ENCODE peak calls at places on chromosomes 7 and 10, in four cellular contexts. A, K, Z and O are unnamed samples.

GRCh38 chr7:7920481-7920880 is 48.1 kb upstream of the GLCCI1 start:
- DNase-seq in A (no peak), K (peak), Z (no peak), O (no peak)

GRCh38 chr7:139734395-139734794 is 43.4 kb downstream of the HIPK2 start:
- DNase-seq in A (no peak), K (no peak), Z (no peak), O (no peak)

GRCh38 chr10:88152720-88153119 is 289.3 kb downstream of the PTEN start:
- DNase-seq in A (no peak), K (peak), Z (no peak), O (peak)

GRCh38 chr10:44334621-44335184 is 50.2 kb downstream of the CXCL12 start:
- DNase-seq in A (no peak), K (no peak), Z (no peak), O (no peak)

GRCh38 chr10:57699944-57700343 is 567.8 kb downstream of the IPMK start:
- DNase-seq in A (no peak), K (no peak), Z (no peak), O (peak)

GRCh38 chr7:1678571-1679325 is 8.7 kb downstream of the ELFN1 start:
- DNase-seq in A (no peak), K (no peak), Z (no peak), O (no peak)

GRCh38 chr7:82018226-82018625 is 248.4 kb upstream of the HGF start:
- DNase-seq in A (no peak), K (no peak), Z (no peak), O (no peak)

GRCh38 chr7:135964254-135964653 is 12.9 kb downstream of the MTPN start:
- DNase-seq in A (no peak), K (no peak), Z (no peak), O (no peak)

GRCh38 chr10:128186959-128187787 is 61.0 kb upstream of the MKI67 start:
- DNase-seq in A (no peak), K (no peak), Z (no peak), O (no peak)

GRCh38 chr7:47047384-47047783 is 534.5 kb downstream of the TNS3 start:
- DNase-seq in A (no peak), K (no peak), Z (no peak), O (no peak)

GRCh38 chr10:43879742-43880141 is 231.1 kb upstream of the ZNF32 start:
- DNase-seq in A (no peak), K (no peak), Z (no peak), O (no peak)

GRCh38 chr10:84352251-84352842 is 24.0 kb downstream of the CCSER2 start:
- DNase-seq in A (peak), K (no peak), Z (peak), O (peak)

GRCh38 chr10:34184901-34185386 is 630.2 kb downstream of the PARD3 start:
- DNase-seq in A (peak), K (no peak), Z (no peak), O (no peak)

GRCh38 chr7:27116019-27116411 is 13.5 kb upstream of the HOXA2 start:
- DNase-seq in A (no peak), K (no peak), Z (no peak), O (no peak)

GRCh38 chr7:867406-868188 is 8.8 kb upstream of the GET4 start:
- DNase-seq in A (no peak), K (no peak), Z (no peak), O (peak)

GRCh38 chr10:102796407-102797176 is 40.6 kb downstream of the CYP17A1 start:
- DNase-seq in A (no peak), K (peak), Z (peak), O (no peak)

GRCh38 chr7:1271046-1271445 is 38.4 kb downstream of the UNCX start:
- DNase-seq in A (no peak), K (no peak), Z (no peak), O (no peak)

GRCh38 chr7:87316846-87317545 is 28.5 kb upstream of the CROT start:
- DNase-seq in A (peak), K (no peak), Z (no peak), O (peak)

GRCh38 chr7:155962191-155962967 is 150.1 kb upstream of the SHH start:
- DNase-seq in A (peak), K (peak), Z (no peak), O (peak)

GRCh38 chr10:70455213-70455630 is 13.7 kb upstream of the NODAL start:
- DNase-seq in A (peak), K (no peak), Z (no peak), O (no peak)

GRCh38 chr7:48251766-48252165 is 80.5 kb downstream of the ABCA13 start:
- DNase-seq in A (no peak), K (peak), Z (no peak), O (no peak)
- TF ChIP-seq KDM1A in A (no peak), K (no peak), Z (no peak), O (no peak)

DNA sequence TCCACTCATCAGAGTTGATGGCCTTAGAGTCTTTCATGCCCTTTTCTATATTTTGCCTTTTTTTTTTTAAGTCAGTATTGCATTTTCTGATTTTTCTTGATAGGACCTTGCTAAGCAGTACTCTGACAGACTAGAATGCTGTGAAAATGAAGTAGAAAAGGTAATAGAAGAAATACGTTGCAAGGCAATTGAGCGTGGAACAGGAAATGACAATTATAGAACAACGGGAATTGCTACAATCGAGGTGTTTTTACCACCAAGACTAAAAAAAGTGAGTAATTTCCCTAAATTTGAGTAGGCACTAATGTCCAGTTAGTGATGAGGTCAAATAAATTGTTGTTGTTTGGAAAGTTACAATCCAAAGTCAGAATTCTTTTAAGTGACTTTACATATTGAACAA is 7.4 kb downstream of the NUB1 start:
- DNase-seq in A (no peak), K (no peak), Z (no peak), O (no peak)
- TF ChIP-seq CHD4 in A (no peak), K (no peak), Z (no peak), O (no peak)

DNA sequence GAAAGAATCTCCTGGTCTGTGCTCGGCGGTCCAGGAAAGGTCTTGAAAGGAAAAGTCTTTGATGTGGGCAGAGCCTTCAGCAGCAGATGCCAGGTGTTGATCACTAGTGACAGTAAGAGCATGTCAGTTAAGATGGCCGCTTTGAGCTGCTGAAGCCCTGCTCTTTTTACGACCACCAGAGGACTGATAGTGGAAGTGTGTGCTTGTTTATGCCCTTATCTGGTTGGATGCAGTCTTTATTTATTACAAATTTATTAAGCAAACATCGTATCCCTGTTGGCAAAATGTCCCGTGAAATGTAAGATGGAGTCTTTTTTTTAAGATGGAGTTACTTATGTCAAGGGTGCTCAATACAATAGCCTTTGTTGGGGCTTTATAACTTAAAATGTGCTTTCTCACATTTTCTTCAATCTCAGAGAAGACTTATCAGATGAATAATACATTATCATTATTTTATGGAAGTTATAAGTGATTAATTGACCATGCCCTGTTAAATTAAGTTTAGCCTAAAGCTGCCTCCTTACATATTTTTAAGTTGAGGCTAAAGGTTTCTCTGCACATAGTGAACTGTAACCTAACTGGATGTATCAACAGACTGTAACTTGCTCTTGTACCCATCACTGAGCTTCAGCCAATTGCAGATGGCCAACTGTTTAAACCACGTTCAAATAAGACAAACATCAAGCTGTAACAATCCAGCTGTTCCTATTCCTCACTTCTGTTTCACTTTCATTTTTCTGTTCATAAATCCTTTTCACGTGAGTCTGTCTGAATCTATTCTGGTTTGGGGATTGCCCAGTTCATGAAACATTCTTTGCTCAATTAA is 97.4 kb upstream of the PIK3CG start:
- DNase-seq in A (no peak), K (no peak), Z (no peak), O (no peak)
- TF ChIP-seq KDM1A in A (no peak), K (no peak), Z (no peak), O (no peak)

DNA sequence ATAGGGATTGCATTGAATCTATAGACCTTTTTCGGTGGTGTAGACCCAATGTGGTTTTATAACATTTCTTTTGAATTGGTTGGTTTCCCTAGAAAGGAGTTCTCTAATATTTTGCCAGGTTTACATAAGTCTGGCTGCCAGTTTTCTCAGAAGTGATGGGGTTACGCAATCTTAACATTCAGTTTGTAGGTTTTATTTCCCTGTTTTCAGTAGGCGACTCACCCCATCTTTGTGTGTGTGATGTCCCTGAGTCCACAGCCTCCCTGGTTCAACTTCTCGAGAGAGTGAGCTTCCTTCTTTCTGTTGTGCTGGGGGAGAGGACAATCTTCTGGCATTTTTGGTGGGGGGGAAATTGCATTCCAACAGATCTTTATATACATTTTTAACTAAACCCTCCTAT is 9.6 kb upstream of the KIF5B start:
- DNase-seq in A (no peak), K (no peak), Z (no peak), O (no peak)
- TF ChIP-seq CHD4 in A (no peak), K (no peak), Z (no peak), O (no peak)

GRCh38 chr7:99694201-99694911 is 14.6 kb upstream of the CYP3A5 start:
- DNase-seq in A (peak), K (no peak), Z (peak), O (no peak)

GRCh38 chr7:99693100-99693426 is 13.3 kb upstream of the CYP3A5 start:
- DNase-seq in A (no peak), K (no peak), Z (no peak), O (no peak)

GRCh38 chr7:99694912-99695304 is 15.1 kb upstream of the CYP3A5 start:
- DNase-seq in A (no peak), K (no peak), Z (no peak), O (no peak)

DNA sequence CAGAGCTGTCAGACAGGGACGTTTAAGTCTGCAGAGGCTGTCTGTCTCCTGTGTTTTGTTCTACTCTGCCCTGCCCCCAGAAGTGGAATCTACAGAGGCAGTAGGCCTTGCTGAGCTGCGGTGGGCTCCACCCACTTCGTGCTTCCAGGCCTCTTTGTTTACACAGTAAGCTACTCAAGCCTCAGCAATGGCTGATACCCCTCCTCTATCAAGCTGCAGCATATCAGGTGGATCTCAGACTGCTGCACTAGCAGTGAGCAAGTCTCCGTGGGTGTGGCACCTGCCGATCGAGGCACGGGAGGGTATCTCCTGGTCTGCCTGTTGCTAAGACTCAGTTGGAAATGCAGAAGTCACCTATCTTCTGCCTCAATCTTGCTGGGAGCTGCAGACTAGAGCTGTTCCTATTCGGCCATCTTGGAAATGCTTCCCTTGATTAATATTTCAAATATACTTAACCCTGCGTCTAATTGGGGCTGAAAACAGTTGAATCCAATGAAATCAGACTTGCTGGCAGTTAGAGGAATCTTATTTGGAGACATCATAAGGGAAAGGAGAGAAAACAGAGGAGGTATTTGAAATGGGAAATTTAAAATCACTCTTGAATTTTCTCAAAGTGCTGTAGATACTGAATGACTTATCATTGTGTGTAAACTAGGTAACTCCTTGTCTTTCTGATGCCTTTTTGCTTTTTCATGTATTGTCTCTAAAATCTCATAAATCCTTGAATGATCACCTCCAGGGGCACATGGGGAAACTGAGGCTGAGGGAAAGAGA is 13.8 kb upstream of the CYP3A5 start:
- DNase-seq in A (peak), K (no peak), Z (peak), O (peak)
- TF ChIP-seq KDM1A in A (no peak), K (no peak), Z (peak), O (no peak)

DNA sequence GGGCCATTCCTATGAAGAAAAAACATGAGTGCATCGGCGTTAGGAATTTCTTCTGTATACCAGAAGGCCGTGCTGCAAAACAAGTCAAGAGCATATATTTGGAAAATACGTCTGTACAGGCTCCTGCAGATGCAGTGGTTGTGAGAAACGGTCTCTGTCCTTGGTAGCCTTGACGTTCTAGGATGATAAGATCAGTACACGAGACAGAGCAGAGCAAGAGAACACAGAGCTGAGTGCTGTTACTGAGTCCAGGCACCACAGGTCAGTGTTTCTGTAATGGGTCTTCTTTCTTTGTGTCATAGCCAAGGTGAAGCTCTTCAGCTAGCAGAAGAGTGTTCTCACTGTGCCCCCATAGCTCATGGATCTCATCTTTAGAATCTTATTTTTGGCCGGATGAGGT is 62.8 kb downstream of the WDR37 start:
- DNase-seq in A (peak), K (no peak), Z (no peak), O (no peak)
- TF ChIP-seq CHD4 in A (no peak), K (no peak), Z (no peak), O (no peak)

DNA sequence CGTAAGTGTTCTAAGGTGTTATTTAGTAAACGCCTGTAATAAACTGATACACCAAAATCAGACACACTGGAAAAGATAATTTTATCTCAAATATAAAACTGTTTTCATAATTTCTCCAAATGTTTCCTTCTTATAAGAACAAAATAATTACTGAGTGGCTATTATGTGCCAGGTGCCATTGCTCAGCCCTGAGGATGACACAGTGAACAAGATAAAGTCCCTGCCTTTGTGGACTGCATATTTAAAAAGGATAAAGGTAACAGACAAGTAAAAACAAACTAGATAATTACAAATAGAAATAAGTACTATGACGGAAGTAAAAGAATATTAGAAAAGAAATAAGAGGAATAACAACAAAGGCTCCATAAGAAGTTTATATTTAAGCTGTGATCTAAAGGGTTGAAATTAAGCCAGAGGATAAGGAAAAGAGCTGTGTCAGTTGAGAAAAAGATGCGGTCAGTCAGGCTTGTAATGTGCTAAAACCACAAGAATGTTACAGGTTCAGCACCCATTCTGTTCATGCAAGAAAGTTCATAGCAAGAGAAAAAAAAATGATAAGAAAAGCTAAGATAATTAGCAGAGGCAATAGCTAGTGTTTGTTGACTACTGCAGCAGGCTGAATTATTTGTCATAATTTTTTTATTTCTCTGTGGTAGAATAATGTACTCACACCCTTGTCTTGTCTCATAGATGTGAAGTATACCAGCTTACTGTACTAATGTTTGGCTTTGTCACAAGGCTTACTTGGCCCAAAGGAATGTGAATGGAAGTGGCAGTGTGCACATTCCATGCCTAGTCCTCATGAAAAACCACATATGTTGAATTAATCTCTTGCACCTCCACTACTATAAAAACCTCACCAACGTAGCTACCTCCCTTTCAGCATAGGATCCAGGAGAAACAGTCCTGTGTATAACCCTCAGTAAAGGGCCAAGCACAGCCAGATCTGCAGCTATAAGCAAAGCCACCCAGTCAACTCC is 75.1 kb downstream of the CRPPA start:
- DNase-seq in A (no peak), K (no peak), Z (peak), O (no peak)
- TF ChIP-seq KDM1A in A (no peak), K (no peak), Z (no peak), O (no peak)

GRCh38 chr10:21171197-21171935 is 274.3 kb upstream of the NEBL start:
- DNase-seq in A (no peak), K (no peak), Z (peak), O (peak)

GRCh38 chr10:21172774-21173432 is 275.8 kb upstream of the NEBL start:
- DNase-seq in A (no peak), K (no peak), Z (no peak), O (no peak)

GRCh38 chr10:21173433-21173963 is 276.4 kb upstream of the NEBL start:
- DNase-seq in A (no peak), K (no peak), Z (no peak), O (no peak)

GRCh38 chr10:21170216-21170615 is 273.1 kb upstream of the NEBL start:
- DNase-seq in A (no peak), K (no peak), Z (no peak), O (no peak)

GRCh38 chr10:21171936-21172773 is 275.0 kb upstream of the NEBL start:
- DNase-seq in A (no peak), K (no peak), Z (no peak), O (no peak)
- TF ChIP-seq CHD4 in A (no peak), K (no peak), Z (no peak), O (no peak)